ENCODE peak calls at places on chromosomes 5 and 9, in eight cellular contexts. One of them, this sample, is unnamed.
A peak's percentile ranks its signal among the peaks of the same experiment; 100 is the strongest.

GRCh38 chr9:81687521-81688261 is 1.7 kb downstream of the TLE1 start:
- DNase-seq in stomach: peak; percentile 55
- DNase-seq in uterus: peak; percentile 56
- DNase-seq in right lobe of liver: peak; percentile 63
- DNase-seq in gastrocnemius medialis: peak; percentile 30
- DNase-seq in HCT116: no peak
- DNase-seq in suprapubic skin: peak; percentile 83
- DNase-seq in transverse colon: peak; percentile 70
- DNase-seq in this sample: peak; percentile 69

GRCh38 chr5:134226441-134227192 is 744 bp upstream of the PPP2CA start:
- DNase-seq in stomach: peak; percentile 87
- DNase-seq in uterus: no peak
- DNase-seq in right lobe of liver: no peak
- DNase-seq in gastrocnemius medialis: no peak
- DNase-seq in HCT116: no peak
- DNase-seq in suprapubic skin: no peak
- DNase-seq in transverse colon: peak; percentile 91
- DNase-seq in this sample: no peak

GRCh38 chr5:127595484-127596368 is 53.2 kb upstream of the CTXN3 start:
- DNase-seq in stomach: no peak
- DNase-seq in uterus: no peak
- DNase-seq in right lobe of liver: no peak
- DNase-seq in gastrocnemius medialis: no peak
- DNase-seq in HCT116: no peak
- DNase-seq in suprapubic skin: no peak
- DNase-seq in transverse colon: no peak
- DNase-seq in this sample: no peak

GRCh38 chr9:91245432-91246313 is 116.0 kb downstream of the AUH start:
- DNase-seq in stomach: peak; percentile 44
- DNase-seq in uterus: no peak
- DNase-seq in right lobe of liver: no peak
- DNase-seq in gastrocnemius medialis: no peak
- DNase-seq in HCT116: no peak
- DNase-seq in suprapubic skin: no peak
- DNase-seq in transverse colon: no peak
- DNase-seq in this sample: no peak

GRCh38 chr5:139543423-139543991 is 17.6 kb upstream of the UBE2D2 start:
- DNase-seq in stomach: peak; percentile 55
- DNase-seq in uterus: peak; percentile 19
- DNase-seq in right lobe of liver: peak; percentile 70
- DNase-seq in gastrocnemius medialis: peak; percentile 33
- DNase-seq in HCT116: no peak
- DNase-seq in suprapubic skin: no peak
- DNase-seq in transverse colon: peak; percentile 81
- DNase-seq in this sample: no peak

GRCh38 chr9:137396227-137396626 is 26.7 kb downstream of the EXD3 start:
- DNase-seq in stomach: no peak
- DNase-seq in uterus: no peak
- DNase-seq in right lobe of liver: no peak
- DNase-seq in gastrocnemius medialis: no peak
- DNase-seq in HCT116: no peak
- DNase-seq in suprapubic skin: no peak
- DNase-seq in transverse colon: no peak
- DNase-seq in this sample: no peak

GRCh38 chr5:132760043-132760420 is 12.8 kb downstream of the CCNI2 start:
- DNase-seq in stomach: no peak
- DNase-seq in uterus: no peak
- DNase-seq in right lobe of liver: no peak
- DNase-seq in gastrocnemius medialis: no peak
- DNase-seq in HCT116: no peak
- DNase-seq in suprapubic skin: no peak
- DNase-seq in transverse colon: peak; percentile 6
- DNase-seq in this sample: no peak

GRCh38 chr5:172347653-172348052 is 64.1 kb upstream of the UBTD2 start:
- DNase-seq in stomach: no peak
- DNase-seq in uterus: no peak
- DNase-seq in right lobe of liver: no peak
- DNase-seq in gastrocnemius medialis: no peak
- DNase-seq in HCT116: no peak
- DNase-seq in suprapubic skin: no peak
- DNase-seq in transverse colon: no peak
- DNase-seq in this sample: no peak

GRCh38 chr5:136295914-136296313 is 69.4 kb downstream of the TRPC7 start:
- DNase-seq in stomach: no peak
- DNase-seq in uterus: no peak
- DNase-seq in right lobe of liver: no peak
- DNase-seq in gastrocnemius medialis: no peak
- DNase-seq in HCT116: no peak
- DNase-seq in suprapubic skin: no peak
- DNase-seq in transverse colon: no peak
- DNase-seq in this sample: no peak

GRCh38 chr9:112971415-112971814 is 40.6 kb downstream of the ZNF883 start:
- DNase-seq in stomach: no peak
- DNase-seq in uterus: no peak
- DNase-seq in right lobe of liver: no peak
- DNase-seq in gastrocnemius medialis: no peak
- DNase-seq in HCT116: peak; percentile 29
- DNase-seq in suprapubic skin: no peak
- DNase-seq in transverse colon: peak; percentile 9
- DNase-seq in this sample: no peak

GRCh38 chr9:14312721-14313377 is 1.1 kb downstream of the NFIB start:
- DNase-seq in stomach: no peak
- DNase-seq in uterus: no peak
- DNase-seq in right lobe of liver: peak; percentile 50
- DNase-seq in gastrocnemius medialis: no peak
- DNase-seq in HCT116: no peak
- DNase-seq in suprapubic skin: no peak
- DNase-seq in transverse colon: peak; percentile 17
- DNase-seq in this sample: peak; percentile 45

GRCh38 chr5:92391-93220 is 638 bp downstream of the PLEKHG4B start:
- DNase-seq in stomach: no peak
- DNase-seq in uterus: no peak
- DNase-seq in right lobe of liver: no peak
- DNase-seq in gastrocnemius medialis: no peak
- DNase-seq in HCT116: no peak
- DNase-seq in suprapubic skin: peak; percentile 54
- DNase-seq in transverse colon: no peak
- DNase-seq in this sample: no peak

GRCh38 chr9:135961811-135962695 is 880 bp upstream of the UBAC1 start:
- DNase-seq in stomach: no peak
- DNase-seq in uterus: no peak
- DNase-seq in right lobe of liver: no peak
- DNase-seq in gastrocnemius medialis: no peak
- DNase-seq in HCT116: no peak
- DNase-seq in suprapubic skin: no peak
- DNase-seq in transverse colon: no peak
- DNase-seq in this sample: no peak

GRCh38 chr9:29245351-29245750 is 1672.1 kb upstream of the C9orf72 start:
- DNase-seq in stomach: no peak
- DNase-seq in uterus: no peak
- DNase-seq in right lobe of liver: no peak
- DNase-seq in gastrocnemius medialis: no peak
- DNase-seq in HCT116: no peak
- DNase-seq in suprapubic skin: no peak
- DNase-seq in transverse colon: no peak
- DNase-seq in this sample: no peak

GRCh38 chr5:1003296-1003937 is 5.2 kb upstream of the NKD2 start:
- DNase-seq in stomach: peak; percentile 26
- DNase-seq in uterus: peak; percentile 16
- DNase-seq in right lobe of liver: peak; percentile 28
- DNase-seq in gastrocnemius medialis: no peak
- DNase-seq in HCT116: peak; percentile 76
- DNase-seq in suprapubic skin: peak; percentile 77
- DNase-seq in transverse colon: peak; percentile 20
- DNase-seq in this sample: peak; percentile 24

GRCh38 chr9:133995012-133995896 is 3.1 kb upstream of the VAV2 start:
- DNase-seq in stomach: no peak
- DNase-seq in uterus: no peak
- DNase-seq in right lobe of liver: no peak
- DNase-seq in gastrocnemius medialis: no peak
- DNase-seq in HCT116: peak; percentile 37
- DNase-seq in suprapubic skin: no peak
- DNase-seq in transverse colon: no peak
- DNase-seq in this sample: no peak

GRCh38 chr9:122144836-122145235 is 14.7 kb downstream of the NDUFA8 start:
- DNase-seq in stomach: no peak
- DNase-seq in uterus: no peak
- DNase-seq in right lobe of liver: no peak
- DNase-seq in gastrocnemius medialis: no peak
- DNase-seq in HCT116: no peak
- DNase-seq in suprapubic skin: no peak
- DNase-seq in transverse colon: no peak
- DNase-seq in this sample: no peak
- H3K36me3 ChIP-seq in stomach: peaks cover 74% of the 10 kb centered on the region
- H3K36me3 ChIP-seq in uterus: no peaks in the 10 kb centered on the region
- H3K36me3 ChIP-seq in right lobe of liver: peaks cover 47% of the 10 kb centered on the region
- H3K36me3 ChIP-seq in gastrocnemius medialis: peaks cover 58% of the 10 kb centered on the region
- H3K36me3 ChIP-seq in HCT116: peaks cover 32% of the 10 kb centered on the region
- H3K36me3 ChIP-seq in suprapubic skin: peaks cover 50% of the 10 kb centered on the region
- H3K36me3 ChIP-seq in transverse colon: no peaks in the 10 kb centered on the region
- H3K36me3 ChIP-seq in this sample: no peaks in the 10 kb centered on the region

GRCh38 chr5:150637245-150638052 is 3.0 kb upstream of the SYNPO start:
- DNase-seq in stomach: peak; percentile 63
- DNase-seq in uterus: no peak
- DNase-seq in right lobe of liver: no peak
- DNase-seq in gastrocnemius medialis: no peak
- DNase-seq in HCT116: no peak
- DNase-seq in suprapubic skin: no peak
- DNase-seq in transverse colon: no peak
- DNase-seq in this sample: peak; percentile 54
- TF ChIP-seq POLR2A in stomach: no peak
- TF ChIP-seq POLR2A in uterus: no peak
- TF ChIP-seq POLR2A in right lobe of liver: no peak
- TF ChIP-seq POLR2A in gastrocnemius medialis: no peak
- TF ChIP-seq POLR2A in HCT116: no peak
- TF ChIP-seq POLR2A in suprapubic skin: no peak
- TF ChIP-seq POLR2A in transverse colon: no peak
- TF ChIP-seq POLR2A in this sample: no peak

DNA sequence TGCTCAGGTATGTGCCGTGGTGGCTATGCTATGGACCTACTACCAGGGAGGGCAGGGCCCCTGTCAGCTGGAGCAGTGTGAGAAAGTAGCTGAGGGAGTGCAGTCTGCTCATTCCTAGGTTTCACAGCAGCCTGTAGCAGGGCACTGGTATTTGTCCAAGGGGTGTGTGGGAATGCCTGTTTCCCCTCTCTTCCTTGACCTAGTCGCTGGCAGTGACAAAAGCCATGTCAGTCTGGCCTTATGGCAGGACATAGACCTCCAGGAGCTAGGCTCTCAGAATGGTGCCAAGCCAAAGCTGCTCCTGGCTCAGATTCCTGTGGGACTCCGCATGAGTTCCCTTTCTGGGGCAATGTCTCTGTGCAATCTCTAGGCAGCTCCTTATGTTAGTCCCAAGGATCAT is 253.9 kb upstream of the TYRP1 start:
- DNase-seq in stomach: no peak
- DNase-seq in uterus: no peak
- DNase-seq in right lobe of liver: no peak
- DNase-seq in gastrocnemius medialis: no peak
- DNase-seq in HCT116: no peak
- DNase-seq in suprapubic skin: no peak
- DNase-seq in transverse colon: no peak
- DNase-seq in this sample: no peak
- H3K27ac ChIP-seq in stomach: no peak overlapping the region
- H3K27ac ChIP-seq in uterus: no peak overlapping the region
- H3K27ac ChIP-seq in right lobe of liver: no peak overlapping the region
- H3K27ac ChIP-seq in gastrocnemius medialis: no peak overlapping the region
- H3K27ac ChIP-seq in HCT116: no peak overlapping the region
- H3K27ac ChIP-seq in suprapubic skin: no peak overlapping the region
- H3K27ac ChIP-seq in transverse colon: no peak overlapping the region
- H3K27ac ChIP-seq in this sample: no peak overlapping the region

GRCh38 chr9:107534510-107535078 is 45.0 kb upstream of the KLF4 start:
- DNase-seq in stomach: no peak
- DNase-seq in uterus: no peak
- DNase-seq in right lobe of liver: no peak
- DNase-seq in gastrocnemius medialis: no peak
- DNase-seq in HCT116: no peak
- DNase-seq in suprapubic skin: no peak
- DNase-seq in transverse colon: no peak
- DNase-seq in this sample: no peak

GRCh38 chr9:107528686-107529085 is 39.1 kb upstream of the KLF4 start:
- DNase-seq in stomach: no peak
- DNase-seq in uterus: no peak
- DNase-seq in right lobe of liver: no peak
- DNase-seq in gastrocnemius medialis: no peak
- DNase-seq in HCT116: no peak
- DNase-seq in suprapubic skin: no peak
- DNase-seq in transverse colon: no peak
- DNase-seq in this sample: no peak

GRCh38 chr9:107536462-107536861 is 46.9 kb upstream of the KLF4 start:
- DNase-seq in stomach: no peak
- DNase-seq in uterus: no peak
- DNase-seq in right lobe of liver: no peak
- DNase-seq in gastrocnemius medialis: no peak
- DNase-seq in HCT116: no peak
- DNase-seq in suprapubic skin: no peak
- DNase-seq in transverse colon: no peak
- DNase-seq in this sample: no peak

DNA sequence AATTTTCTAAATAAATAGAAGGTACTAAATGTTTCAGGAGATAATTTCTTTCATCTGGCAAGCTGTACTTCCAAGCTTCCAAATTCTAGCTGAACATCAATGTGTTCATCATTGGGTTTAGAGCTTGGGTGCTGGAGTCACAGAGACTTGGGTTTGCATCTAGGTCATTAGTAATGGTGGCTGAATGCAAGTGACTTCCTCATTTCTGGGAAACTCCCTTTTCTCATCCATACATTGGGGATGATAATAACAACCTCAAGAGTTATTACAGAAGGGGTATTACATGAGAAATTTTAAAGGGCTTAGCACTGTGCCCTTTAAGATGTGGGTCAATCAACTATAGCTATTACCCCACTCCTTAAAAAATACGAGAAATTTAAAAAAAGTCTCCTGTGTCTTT is 41.1 kb upstream of the KLF4 start:
- DNase-seq in stomach: no peak
- DNase-seq in uterus: no peak
- DNase-seq in right lobe of liver: no peak
- DNase-seq in gastrocnemius medialis: no peak
- DNase-seq in HCT116: no peak
- DNase-seq in suprapubic skin: no peak
- DNase-seq in transverse colon: no peak
- DNase-seq in this sample: no peak
- H3K36me3 ChIP-seq in stomach: no peaks in the 10 kb centered on the region
- H3K36me3 ChIP-seq in uterus: no peaks in the 10 kb centered on the region
- H3K36me3 ChIP-seq in right lobe of liver: no peaks in the 10 kb centered on the region
- H3K36me3 ChIP-seq in gastrocnemius medialis: no peaks in the 10 kb centered on the region
- H3K36me3 ChIP-seq in HCT116: no peaks in the 10 kb centered on the region
- H3K36me3 ChIP-seq in suprapubic skin: no peaks in the 10 kb centered on the region
- H3K36me3 ChIP-seq in transverse colon: no peaks in the 10 kb centered on the region
- H3K36me3 ChIP-seq in this sample: no peaks in the 10 kb centered on the region

This sample was measured in ovary.